ENCODE peak calls at places on chromosomes 4 and X, in seven cellular contexts. One of them, this sample, is unnamed.

GRCh38 chrX:153921511-153922285 is 4.4 kb downstream of the ARHGAP4 start:
- DNase-seq in tibial nerve: no peak
- DNase-seq in breast epithelium: no peak
- DNase-seq in esophagus muscularis mucosa: no peak
- DNase-seq in uterus: no peak
- DNase-seq in ovary: peak; percentile 53
- DNase-seq in body of pancreas: no peak
- DNase-seq in this sample: no peak

GRCh38 chr4:153987291-153987690 is 198.4 kb upstream of the SFRP2 start:
- DNase-seq in ovary: no peak
- DNase-seq in breast epithelium: no peak
- DNase-seq in uterus: no peak
- DNase-seq in body of pancreas: no peak
- DNase-seq in tibial nerve: no peak
- DNase-seq in esophagus muscularis mucosa: no peak
- DNase-seq in this sample: no peak

GRCh38 chrX:551306-551705 is 79.3 kb upstream of the SHOX start:
- DNase-seq in tibial nerve: no peak
- DNase-seq in body of pancreas: no peak
- DNase-seq in esophagus muscularis mucosa: no peak
- DNase-seq in ovary: no peak
- DNase-seq in uterus: no peak
- DNase-seq in breast epithelium: no peak
- DNase-seq in this sample: no peak

GRCh38 chr4:112418092-112418491 is 97.9 kb downstream of the NEUROG2 start:
- DNase-seq in body of pancreas: no peak
- DNase-seq in esophagus muscularis mucosa: no peak
- DNase-seq in ovary: no peak
- DNase-seq in tibial nerve: no peak
- DNase-seq in breast epithelium: no peak
- DNase-seq in uterus: no peak
- DNase-seq in this sample: no peak

GRCh38 chrX:1400731-1401471 is 9.0 kb upstream of the SLC25A6 start:
- DNase-seq in ovary: peak; percentile 21
- DNase-seq in esophagus muscularis mucosa: no peak
- DNase-seq in body of pancreas: no peak
- DNase-seq in uterus: no peak
- DNase-seq in tibial nerve: no peak
- DNase-seq in breast epithelium: no peak
- DNase-seq in this sample: no peak

GRCh38 chr4:155675709-155676429 is 9.2 kb downstream of the GUCY1A1 start:
- DNase-seq in esophagus muscularis mucosa: no peak
- DNase-seq in body of pancreas: no peak
- DNase-seq in ovary: no peak
- DNase-seq in tibial nerve: no peak
- DNase-seq in breast epithelium: no peak
- DNase-seq in uterus: peak; percentile 23
- DNase-seq in this sample: no peak

GRCh38 chrX:13007519-13008188 is 32.7 kb downstream of the TMSB4X start:
- DNase-seq in tibial nerve: no peak
- DNase-seq in body of pancreas: no peak
- DNase-seq in uterus: no peak
- DNase-seq in ovary: no peak
- DNase-seq in breast epithelium: no peak
- DNase-seq in esophagus muscularis mucosa: no peak
- DNase-seq in this sample: no peak

GRCh38 chr4:107712236-107712635 is 7.8 kb downstream of the PAPSS1 start:
- DNase-seq in uterus: no peak
- DNase-seq in body of pancreas: no peak
- DNase-seq in esophagus muscularis mucosa: no peak
- DNase-seq in breast epithelium: no peak
- DNase-seq in tibial nerve: no peak
- DNase-seq in ovary: no peak
- DNase-seq in this sample: no peak

GRCh38 chr4:3215256-3215655 is 33.7 kb upstream of the MSANTD1 start:
- DNase-seq in breast epithelium: peak; percentile 67
- DNase-seq in body of pancreas: no peak
- DNase-seq in ovary: peak; percentile 3
- DNase-seq in esophagus muscularis mucosa: no peak
- DNase-seq in uterus: no peak
- DNase-seq in tibial nerve: no peak
- DNase-seq in this sample: no peak

GRCh38 chr4:165208322-165208652 is 926 bp downstream of the KLHL2 start:
- DNase-seq in uterus: no peak
- DNase-seq in tibial nerve: no peak
- DNase-seq in esophagus muscularis mucosa: no peak
- DNase-seq in ovary: no peak
- DNase-seq in breast epithelium: no peak
- DNase-seq in body of pancreas: no peak
- DNase-seq in this sample: no peak

GRCh38 chrX:67781132-67781531 is 237.3 kb downstream of the AR start:
- DNase-seq in tibial nerve: no peak
- DNase-seq in ovary: no peak
- DNase-seq in uterus: peak; percentile 35
- DNase-seq in esophagus muscularis mucosa: no peak
- DNase-seq in breast epithelium: no peak
- DNase-seq in body of pancreas: no peak
- DNase-seq in this sample: peak; percentile 43

GRCh38 chr4:77493829-77494551 is 111.6 kb upstream of the CXCL13 start:
- DNase-seq in tibial nerve: no peak
- DNase-seq in esophagus muscularis mucosa: no peak
- DNase-seq in uterus: no peak
- DNase-seq in body of pancreas: no peak
- DNase-seq in ovary: no peak
- DNase-seq in breast epithelium: no peak
- DNase-seq in this sample: no peak

GRCh38 chr4:156751486-156751885 is 220.1 kb downstream of the PDGFC start:
- DNase-seq in uterus: no peak
- DNase-seq in ovary: no peak
- DNase-seq in breast epithelium: no peak
- DNase-seq in esophagus muscularis mucosa: no peak
- DNase-seq in tibial nerve: no peak
- DNase-seq in body of pancreas: no peak
- DNase-seq in this sample: no peak

GRCh38 chr4:145878501-145879435 is 59.9 kb downstream of the ZNF827 start:
- DNase-seq in uterus: no peak
- DNase-seq in esophagus muscularis mucosa: no peak
- DNase-seq in ovary: no peak
- DNase-seq in breast epithelium: no peak
- DNase-seq in tibial nerve: no peak
- DNase-seq in body of pancreas: no peak
- DNase-seq in this sample: no peak

GRCh38 chr4:154618708-154619315 is 6.4 kb upstream of the FGG start:
- DNase-seq in tibial nerve: no peak
- DNase-seq in ovary: peak; percentile 19
- DNase-seq in uterus: no peak
- DNase-seq in esophagus muscularis mucosa: no peak
- DNase-seq in breast epithelium: no peak
- DNase-seq in body of pancreas: peak; percentile 60
- DNase-seq in this sample: peak; percentile 42

GRCh38 chr4:173270312-173271027 is 63.7 kb downstream of the HMGB2 start:
- DNase-seq in ovary: no peak
- DNase-seq in tibial nerve: no peak
- DNase-seq in breast epithelium: no peak
- DNase-seq in esophagus muscularis mucosa: no peak
- DNase-seq in body of pancreas: no peak
- DNase-seq in uterus: no peak
- DNase-seq in this sample: no peak

DNA sequence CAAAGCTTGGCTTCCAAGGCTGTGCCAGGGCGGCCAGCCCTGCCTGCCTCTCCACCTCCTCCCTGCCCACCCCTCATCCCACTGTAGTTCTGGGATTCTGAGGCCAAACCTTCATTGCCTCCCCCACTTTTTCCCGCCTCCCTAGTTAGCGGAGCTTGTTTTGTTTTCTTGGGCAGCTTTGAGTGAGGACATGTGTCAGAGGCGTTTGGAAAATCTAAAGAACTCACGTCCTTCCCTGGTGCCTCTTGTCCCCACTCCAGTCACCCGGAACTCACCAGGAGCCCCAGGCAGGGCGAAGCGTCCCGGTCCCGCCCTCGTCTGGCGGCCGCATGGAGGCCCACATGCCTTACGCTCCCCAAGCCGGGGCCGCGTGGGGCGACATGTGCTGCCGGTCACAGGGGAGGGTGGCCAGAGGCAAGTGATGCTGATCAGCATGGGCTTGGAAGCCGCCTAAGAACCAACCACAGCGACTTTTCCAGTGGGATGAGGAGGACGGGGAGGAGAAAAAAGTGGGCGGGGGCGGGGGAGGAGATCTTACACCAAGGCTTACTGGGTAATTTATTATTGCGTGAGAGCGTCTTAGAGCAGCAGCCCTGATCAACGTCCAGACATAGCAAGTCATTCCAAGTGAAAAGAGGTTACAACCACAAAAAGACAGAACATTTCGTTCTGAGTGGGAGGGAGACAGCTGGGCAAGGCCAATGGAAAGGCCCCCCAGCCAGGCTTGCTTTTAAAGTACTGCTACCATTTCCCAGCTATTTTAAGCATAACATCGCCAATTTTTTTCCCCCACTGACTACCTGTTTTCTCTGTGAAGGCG is 48.5 kb downstream of the PRPS1 start:
- DNase-seq in body of pancreas: peak; percentile 81
- DNase-seq in ovary: peak; percentile 69
- DNase-seq in breast epithelium: peak; percentile 82
- DNase-seq in tibial nerve: peak; percentile 74
- DNase-seq in uterus: peak; percentile 87
- DNase-seq in esophagus muscularis mucosa: peak; percentile 96
- DNase-seq in this sample: peak; percentile 92
- TF ChIP-seq POLR2A in body of pancreas: peak; percentile 35
- TF ChIP-seq POLR2A in ovary: peak; percentile 67
- TF ChIP-seq POLR2A in breast epithelium: no peak
- TF ChIP-seq POLR2A in tibial nerve: no peak
- TF ChIP-seq POLR2A in uterus: peak; percentile 41
- TF ChIP-seq POLR2A in esophagus muscularis mucosa: no peak
- TF ChIP-seq POLR2A in this sample: peak; percentile 42

GRCh38 chrX:124093222-124093621 is 131.7 kb downstream of the STAG2 start:
- DNase-seq in tibial nerve: no peak
- DNase-seq in body of pancreas: no peak
- DNase-seq in breast epithelium: no peak
- DNase-seq in uterus: no peak
- DNase-seq in ovary: no peak
- DNase-seq in esophagus muscularis mucosa: no peak
- DNase-seq in this sample: no peak

GRCh38 chrX:124098089-124098488 is 136.6 kb downstream of the STAG2 start:
- DNase-seq in breast epithelium: no peak
- DNase-seq in body of pancreas: no peak
- DNase-seq in tibial nerve: no peak
- DNase-seq in uterus: no peak
- DNase-seq in esophagus muscularis mucosa: no peak
- DNase-seq in ovary: no peak
- DNase-seq in this sample: no peak

DNA sequence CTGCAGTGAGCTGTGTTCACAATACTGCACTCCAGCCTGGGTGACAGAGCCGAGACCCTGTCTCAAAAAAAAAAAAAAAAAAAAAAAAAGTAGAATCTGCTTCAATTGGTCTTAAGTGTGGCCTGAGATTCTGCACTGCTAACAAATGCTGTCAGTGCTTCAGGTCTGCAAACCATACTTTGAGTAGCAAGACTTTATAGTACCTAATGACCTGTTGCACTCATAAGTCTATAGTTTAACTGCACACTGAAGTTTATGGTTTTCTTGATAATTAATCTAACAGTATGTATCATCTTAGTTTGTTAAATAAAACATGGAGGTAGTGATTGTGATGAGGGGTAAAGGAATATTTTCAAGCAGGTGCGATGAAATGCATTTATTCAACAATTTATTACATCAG is 135.6 kb downstream of the STAG2 start:
- DNase-seq in uterus: no peak
- DNase-seq in esophagus muscularis mucosa: no peak
- DNase-seq in tibial nerve: no peak
- DNase-seq in breast epithelium: no peak
- DNase-seq in body of pancreas: no peak
- DNase-seq in ovary: no peak
- DNase-seq in this sample: no peak
- H3K36me3 ChIP-seq in uterus: no peaks in the 10 kb centered on the region
- H3K36me3 ChIP-seq in esophagus muscularis mucosa: no peaks in the 10 kb centered on the region
- H3K36me3 ChIP-seq in tibial nerve: no peaks in the 10 kb centered on the region
- H3K36me3 ChIP-seq in breast epithelium: no peaks in the 10 kb centered on the region
- H3K36me3 ChIP-seq in body of pancreas: no peaks in the 10 kb centered on the region
- H3K36me3 ChIP-seq in ovary: no peaks in the 10 kb centered on the region
- H3K36me3 ChIP-seq in this sample: peaks cover 3% of the 10 kb centered on the region

DNA sequence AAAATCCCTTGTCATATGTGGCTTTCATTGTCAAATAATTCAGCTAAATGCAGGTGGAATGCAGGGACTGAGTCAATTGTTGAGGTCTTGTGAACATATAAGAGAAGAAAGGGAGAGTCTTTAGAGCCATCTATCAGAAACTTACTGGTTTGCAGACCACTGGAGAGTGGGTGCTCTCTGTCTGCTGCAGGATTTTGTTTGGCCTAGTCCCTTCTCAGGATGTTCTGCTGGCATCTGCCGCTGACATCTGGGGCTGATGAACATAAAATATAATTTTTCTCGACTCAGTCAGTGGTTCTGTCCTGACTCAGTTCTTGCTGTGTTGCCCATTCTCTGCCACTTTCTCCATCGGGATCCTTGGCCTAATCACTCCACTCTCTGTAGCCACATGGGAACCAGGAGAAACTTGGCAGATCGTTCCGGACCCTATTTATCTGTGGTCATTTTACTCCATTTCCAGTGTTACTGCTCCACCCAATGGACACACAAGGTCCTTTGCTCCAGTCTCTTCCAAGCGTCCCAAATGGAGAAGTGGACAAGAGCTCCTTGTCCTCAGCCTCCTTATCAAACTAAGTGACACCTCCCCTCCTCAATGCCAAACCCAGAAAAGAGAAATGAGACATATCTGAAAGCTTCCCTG is 436.2 kb downstream of the FAT4 start:
- DNase-seq in ovary: no peak
- DNase-seq in breast epithelium: no peak
- DNase-seq in uterus: peak; percentile 22
- DNase-seq in body of pancreas: no peak
- DNase-seq in tibial nerve: no peak
- DNase-seq in esophagus muscularis mucosa: no peak
- DNase-seq in this sample: no peak
- TF ChIP-seq CTCF in ovary: no peak
- TF ChIP-seq CTCF in breast epithelium: no peak
- TF ChIP-seq CTCF in uterus: no peak
- TF ChIP-seq CTCF in body of pancreas: peak; percentile 35
- TF ChIP-seq CTCF in tibial nerve: no peak
- TF ChIP-seq CTCF in esophagus muscularis mucosa: peak; percentile 23
- TF ChIP-seq CTCF in this sample: peak; percentile 25

GRCh38 chr4:26132858-26133257 is 188.0 kb upstream of the RBPJ start:
- DNase-seq in body of pancreas: no peak
- DNase-seq in ovary: no peak
- DNase-seq in tibial nerve: no peak
- DNase-seq in esophagus muscularis mucosa: no peak
- DNase-seq in breast epithelium: no peak
- DNase-seq in uterus: no peak
- DNase-seq in this sample: no peak

GRCh38 chr4:26127851-26128337 is 192.9 kb upstream of the RBPJ start:
- DNase-seq in body of pancreas: peak; percentile 89
- DNase-seq in uterus: no peak
- DNase-seq in esophagus muscularis mucosa: no peak
- DNase-seq in tibial nerve: no peak
- DNase-seq in breast epithelium: no peak
- DNase-seq in ovary: no peak
- DNase-seq in this sample: no peak

GRCh38 chr4:26131053-26131452 is 189.8 kb upstream of the RBPJ start:
- DNase-seq in body of pancreas: no peak
- DNase-seq in breast epithelium: no peak
- DNase-seq in ovary: no peak
- DNase-seq in tibial nerve: no peak
- DNase-seq in esophagus muscularis mucosa: no peak
- DNase-seq in uterus: no peak
- DNase-seq in this sample: no peak

GRCh38 chr4:26131711-26132110 is 189.1 kb upstream of the RBPJ start:
- DNase-seq in uterus: no peak
- DNase-seq in ovary: no peak
- DNase-seq in esophagus muscularis mucosa: no peak
- DNase-seq in breast epithelium: no peak
- DNase-seq in tibial nerve: no peak
- DNase-seq in body of pancreas: no peak
- DNase-seq in this sample: no peak

GRCh38 chr4:26130173-26130572 is 190.6 kb upstream of the RBPJ start:
- DNase-seq in uterus: no peak
- DNase-seq in esophagus muscularis mucosa: no peak
- DNase-seq in tibial nerve: no peak
- DNase-seq in breast epithelium: no peak
- DNase-seq in body of pancreas: no peak
- DNase-seq in ovary: no peak
- DNase-seq in this sample: no peak
- TF ChIP-seq POLR2A in uterus: no peak
- TF ChIP-seq POLR2A in esophagus muscularis mucosa: no peak
- TF ChIP-seq POLR2A in tibial nerve: no peak
- TF ChIP-seq POLR2A in breast epithelium: no peak
- TF ChIP-seq POLR2A in body of pancreas: no peak
- TF ChIP-seq POLR2A in ovary: no peak
- TF ChIP-seq POLR2A in this sample: no peak